ENCODE peak calls at places on chromosomes 6 and 20, in six cellular contexts. B is tibial artery, S is stomach, T is colonic mucosa, N is vagina, M is ovary. W is an unnamed sample.

GRCh38 chr6:35600659-35601125 is 88.0 kb upstream of the TULP1 start:
- DNase-seq in S (no peak), N (no peak), T (no peak), M (no peak), B (no peak), W (no peak)

GRCh38 chr6:40755046-40755681 is 168.0 kb upstream of the LRFN2 start:
- DNase-seq in B (no peak), T (no peak), S (no peak), N (no peak), M (no peak), W (no peak)

GRCh38 chr6:1747531-1747930 is 137.8 kb downstream of the FOXC1 start:
- DNase-seq in T (no peak), N (no peak), M (no peak), B (no peak), S (no peak), W (no peak)

GRCh38 chr20:617934-618690 is 8.0 kb upstream of the TCF15 start:
- DNase-seq in M (no peak), N (no peak), T (no peak), B (no peak), S (no peak), W (no peak)

GRCh38 chr6:145241039-145241438 is 494.3 kb downstream of the EPM2A start:
- DNase-seq in N (no peak), M (no peak), B (no peak), T (no peak), S (no peak), W (no peak)

GRCh38 chr6:106511274-106512047 is 117.8 kb downstream of the RTN4IP1 start:
- DNase-seq in B (no peak), T (peak; percentile 53), S (peak; percentile 39), N (no peak), M (peak; percentile 36), W (no peak)

GRCh38 chr20:34709836-34710567 is 5.9 kb downstream of the TP53INP2 start:
- DNase-seq in T (peak; percentile 77), M (peak; percentile 82), N (no peak), S (peak; percentile 83), B (peak; percentile 90), W (no peak)

GRCh38 chr6:158387036-158387435 is 74.8 kb downstream of the TULP4 start:
- DNase-seq in N (no peak), B (no peak), S (no peak), M (no peak), T (no peak), W (no peak)

GRCh38 chr6:170152111-170152926 is 138.6 kb downstream of the DLL1 start:
- DNase-seq in T (peak; percentile 51), M (peak; percentile 27), B (peak; percentile 63), N (no peak), S (peak; percentile 80), W (no peak)

GRCh38 chr20:46330072-46330763 is 21.9 kb upstream of the CDH22 start:
- DNase-seq in N (no peak), S (peak; percentile 70), M (no peak), B (no peak), T (no peak), W (no peak)

GRCh38 chr20:17493173-17493572 is 38.0 kb downstream of the BFSP1 start:
- DNase-seq in B (no peak), S (no peak), N (no peak), T (no peak), M (no peak), W (no peak)

GRCh38 chr6:13233106-13233505 is 95.2 kb downstream of the TBC1D7 start:
- DNase-seq in T (no peak), S (no peak), B (no peak), M (no peak), N (no peak), W (no peak)

GRCh38 chr20:36676701-36677421 is 30.9 kb upstream of the SLA2 start:
- DNase-seq in B (no peak), T (no peak), S (no peak), M (no peak), N (no peak), W (peak; percentile 90)

GRCh38 chr6:55997223-55997874 is 122.0 kb upstream of the BMP5 start:
- DNase-seq in M (no peak), B (no peak), N (no peak), S (no peak), T (no peak), W (no peak)

GRCh38 chr6:30915591-30915946 is 1.5 kb downstream of the VARS2 start:
- DNase-seq in M (peak; percentile 33), S (no peak), N (no peak), B (no peak), T (peak; percentile 48), W (peak; percentile 41)

GRCh38 chr6:162442675-162443074 is 284.9 kb downstream of the PRKN start:
- DNase-seq in B (no peak), T (no peak), S (no peak), N (no peak), M (no peak), W (peak; percentile 48)

GRCh38 chr6:92922216-92922806 is 497.0 kb downstream of the EPHA7 start:
- DNase-seq in S (no peak), N (no peak), T (no peak), B (no peak), M (no peak), W (no peak)

GRCh38 chr20:5078399-5078958 is 41.3 kb downstream of the PCNA start:
- DNase-seq in M (peak; percentile 19), B (peak; percentile 76), T (peak; percentile 81), S (peak; percentile 75), N (no peak), W (no peak)

GRCh38 chr20:64065973-64066341 is 3.0 kb downstream of the TCEA2 start:
- DNase-seq in T (no peak), M (no peak), S (no peak), N (no peak), B (no peak), W (no peak)

GRCh38 chr20:39105551-39105950 is 143.4 kb downstream of the DHX35 start:
- DNase-seq in N (no peak), M (no peak), S (no peak), T (no peak), B (no peak), W (no peak)

GRCh38 chr6:128516514-128516898 is 3.9 kb downstream of the PTPRK start:
- DNase-seq in S (no peak), T (no peak), B (no peak), M (no peak), N (no peak), W (no peak)

GRCh38 chr6:4965506-4966389 is 38.1 kb downstream of the RPP40 start:
- DNase-seq in B (peak; percentile 37), T (no peak), N (no peak), S (no peak), M (no peak), W (no peak)

GRCh38 chr6:42820509-42821340 is 38.9 kb downstream of the BICRAL start:
- DNase-seq in S (no peak), M (peak; percentile 18), T (no peak), B (peak; percentile 70), N (no peak), W (no peak)
- H3K4me3 ChIP-seq in S (no peak overlapping the region), M (no peak overlapping the region), T (no peak overlapping the region), B (peak overlapping the region; percentile 32), N (peak overlapping the region; percentile 41), W (no peak overlapping the region)

GRCh38 chr6:32855467-32856174 is 1.6 kb downstream of the PSMB9 start:
- DNase-seq in M (no peak), N (no peak), S (no peak), T (no peak), B (no peak), W (no peak)

GRCh38 chr6:32857156-32857891 is 3.3 kb downstream of the PSMB9 start:
- DNase-seq in S (no peak), M (no peak), N (no peak), T (no peak), B (no peak), W (no peak)

GRCh38 chr6:32858194-32858593 is 4.2 kb downstream of the PSMB9 start:
- DNase-seq in B (no peak), S (no peak), N (no peak), T (no peak), M (no peak), W (no peak)

GRCh38 chr6:32862725-32863124 is 8.7 kb downstream of the PSMB9 start:
- DNase-seq in T (no peak), N (no peak), M (no peak), S (no peak), B (no peak), W (no peak)

DNA sequence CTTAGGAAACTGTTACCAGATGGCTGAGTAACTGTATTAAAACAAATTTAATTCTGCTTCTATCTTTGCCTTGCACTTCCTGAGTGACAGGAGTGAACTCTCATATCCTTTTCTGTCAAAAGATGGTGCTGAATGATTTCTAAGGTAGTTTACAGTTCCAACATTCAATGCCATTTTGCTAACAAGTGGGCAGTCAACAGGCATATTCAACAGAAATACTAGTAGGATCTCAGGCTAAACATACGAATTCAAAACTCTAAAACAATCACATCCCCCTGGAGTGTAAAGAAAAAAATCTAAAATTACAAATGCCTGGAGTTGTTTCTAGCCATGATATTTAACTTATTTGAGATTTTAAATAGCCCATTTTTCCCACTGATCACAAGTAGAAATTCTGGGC is 6.7 kb downstream of the PSMB9 start:
- DNase-seq in B (no peak), M (no peak), S (no peak), N (no peak), T (no peak), W (no peak)
- H3K27ac ChIP-seq in B (no peak overlapping the region), M (no peak overlapping the region), S (no peak overlapping the region), N (no peak overlapping the region), T (no peak overlapping the region), W (no peak overlapping the region)

DNA sequence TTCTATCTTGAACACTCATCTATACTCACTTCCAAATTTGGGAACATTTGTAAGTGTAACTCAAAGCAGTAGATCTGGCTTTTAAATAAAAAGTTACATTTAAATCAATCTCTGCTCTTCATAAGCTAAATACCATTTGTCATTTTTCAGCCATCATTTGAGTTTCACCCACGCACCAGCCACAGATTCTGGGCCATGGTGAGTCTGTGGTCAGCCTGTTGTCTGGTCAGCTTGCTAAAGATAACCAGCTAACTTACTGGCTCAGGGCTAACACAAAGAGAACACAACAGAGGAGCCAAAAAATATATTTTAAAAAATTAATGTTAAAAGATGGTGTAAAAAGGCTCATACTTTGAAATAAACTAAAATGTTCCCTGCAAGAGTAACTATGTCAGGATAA is 181.3 kb downstream of the KIF6 start:
- DNase-seq in N (no peak), S (no peak), B (no peak), M (no peak), T (no peak), W (no peak)
- H3K27me3 ChIP-seq in N (no peaks in the 10 kb centered on the region), S (no peaks in the 10 kb centered on the region), B (no peaks in the 10 kb centered on the region), M (no peaks in the 10 kb centered on the region), T (no peaks in the 10 kb centered on the region), W (no peaks in the 10 kb centered on the region)

DNA sequence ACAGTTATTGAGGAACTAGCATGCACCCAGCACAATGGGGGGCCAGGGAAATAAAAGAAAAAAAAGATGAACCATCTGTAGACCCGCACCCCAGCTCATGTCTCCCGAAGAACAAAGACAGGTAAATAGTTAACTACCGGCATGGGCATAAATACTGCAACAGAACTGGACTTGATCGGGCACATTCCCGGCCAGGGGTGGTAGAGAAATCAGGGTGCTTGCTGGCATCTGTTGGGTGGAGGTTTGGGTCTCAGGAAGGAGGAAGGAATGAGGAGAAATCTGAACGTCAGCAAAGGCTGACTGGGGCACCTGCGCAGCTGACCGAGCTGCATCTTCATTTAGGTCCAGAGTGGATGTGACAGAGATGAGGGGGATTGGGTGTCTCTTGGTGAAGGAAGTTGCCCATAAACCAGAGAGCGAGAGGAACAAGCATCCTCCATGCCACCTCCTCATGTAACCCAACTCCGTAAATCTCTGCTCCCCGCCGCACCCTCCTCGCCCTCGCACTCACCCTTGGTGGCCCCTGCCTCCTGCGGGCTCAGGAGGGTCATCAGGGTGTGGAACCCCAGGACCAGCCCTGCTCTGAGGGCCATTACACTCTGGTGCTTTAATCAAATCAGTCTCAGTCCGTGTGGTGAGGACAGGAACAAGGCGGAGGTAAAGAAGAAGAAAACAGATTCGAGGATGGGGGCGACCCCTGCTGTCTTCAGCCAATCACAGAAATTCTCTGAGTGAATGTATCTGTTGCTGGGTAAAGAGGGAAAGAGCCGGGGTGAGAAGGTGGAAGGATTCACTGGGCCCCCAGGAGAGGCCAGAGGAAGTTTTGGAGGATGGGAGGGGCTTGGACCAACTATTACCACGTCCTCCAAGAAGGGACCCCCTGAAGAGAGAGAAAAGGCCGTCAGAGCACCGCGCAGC is at the start of gene HLA-DOA:
- DNase-seq in S (no peak), T (no peak), N (no peak), B (no peak), M (no peak), W (peak; percentile 77)
- H3K4me3 ChIP-seq in S (peak within 1 kb of the TSS; percentile 27), T (peak within 1 kb of the TSS; percentile 15), N (peak within 1 kb of the TSS; percentile 10), B (peak within 1 kb of the TSS; percentile 26), M (no peak within 1 kb of the TSS), W (peak within 1 kb of the TSS; percentile 59)

W was measured in iPS DF 6.9.